ENCODE peak calls at places on chromosomes 1 and 21, in seven cellular contexts. O is fibroblast of lung; G is neural progenitor cell; C is CD8-positive, alpha-beta T cell; Y is adipocyte; I is NT2/D1; K is mucosa of descending colon. D is an unnamed sample. For H3K36me3, the result is how much of the 10 kb centered on the place peaks cover.

GRCh38 chr1:201795066-201795465 is 33.9 kb upstream of the IPO9 start:
- DNase-seq in O (peak), G (peak), C (no peak), Y (peak), I (no peak), K (no peak), D (peak)

GRCh38 chr1:33120436-33121231 is 39.7 kb downstream of the AZIN2 start:
- DNase-seq in O (no peak), G (no peak), C (no peak), Y (no peak), I (no peak), K (no peak), D (no peak)

GRCh38 chr1:220901906-220902305 is 22.7 kb downstream of the HLX start:
- DNase-seq in O (no peak), G (no peak), C (no peak), Y (peak), I (no peak), K (no peak), D (no peak)

GRCh38 chr1:54421101-54421504 is 14.9 kb upstream of the SSBP3 start:
- DNase-seq in O (no peak), G (no peak), C (no peak), Y (no peak), I (no peak), K (no peak), D (no peak)

GRCh38 chr21:43758132-43758619 is 17.9 kb downstream of the CSTB start:
- DNase-seq in O (peak), G (no peak), C (no peak), Y (peak), I (no peak), K (no peak), D (no peak)

GRCh38 chr1:228360533-228361313 is 45.9 kb downstream of the TRIM11 start:
- DNase-seq in O (no peak), G (no peak), C (peak), Y (no peak), I (no peak), K (peak), D (no peak)

GRCh38 chr1:110350360-110350759 is 11.2 kb downstream of the RBM15 start:
- DNase-seq in O (no peak), G (no peak), C (no peak), Y (no peak), I (no peak), K (no peak), D (no peak)

GRCh38 chr1:21546122-21546825 is 37.1 kb downstream of the ALPL start:
- DNase-seq in O (no peak), G (no peak), C (no peak), Y (no peak), I (no peak), K (no peak), D (peak)

GRCh38 chr1:158067651-158068050 is 74.2 kb downstream of the KIRREL1 start:
- DNase-seq in O (peak), G (peak), C (no peak), Y (peak), I (no peak), K (no peak), D (no peak)

GRCh38 chr1:17875171-17875881 is 120.2 kb downstream of the ACTL8 start:
- DNase-seq in O (peak), G (no peak), C (no peak), Y (no peak), I (no peak), K (no peak), D (no peak)

GRCh38 chr1:51990478-51990965 is at the start of gene RAB3B:
- DNase-seq in O (peak), G (peak), C (peak), Y (peak), I (peak), K (peak), D (peak)

GRCh38 chr1:153832293-153832692 is 57.1 kb downstream of the SLC27A3 start:
- DNase-seq in O (no peak), G (no peak), C (no peak), Y (no peak), I (no peak), K (no peak), D (no peak)

GRCh38 chr21:33949516-33950424 is 34.2 kb upstream of the ATP5PO start:
- DNase-seq in O (no peak), G (no peak), C (peak), Y (no peak), I (no peak), K (no peak), D (no peak)

GRCh38 chr1:177122461-177122860 is 42.1 kb downstream of the ASTN1 start:
- DNase-seq in O (no peak), G (no peak), C (no peak), Y (no peak), I (no peak), K (no peak), D (no peak)

GRCh38 chr1:36561365-36561731 is 78.6 kb upstream of the CSF3R start:
- DNase-seq in O (no peak), G (no peak), C (no peak), Y (no peak), I (no peak), K (no peak), D (no peak)

GRCh38 chr1:204248954-204249353 is 35.2 kb upstream of the GOLT1A start:
- DNase-seq in O (no peak), G (no peak), C (no peak), Y (no peak), I (no peak), K (no peak), D (no peak)

GRCh38 chr1:33692216-33693188 is 171.4 kb upstream of the HMGB4 start:
- DNase-seq in O (no peak), G (no peak), C (no peak), Y (no peak), I (no peak), K (no peak), D (no peak)

GRCh38 chr1:200139661-200140250 is 112.2 kb downstream of the NR5A2 start:
- DNase-seq in O (peak), G (peak), C (no peak), Y (peak), I (peak), K (no peak), D (peak)

GRCh38 chr1:225871374-225872074 is 10.7 kb downstream of the TMEM63A start:
- DNase-seq in O (no peak), G (no peak), C (no peak), Y (no peak), I (no peak), K (peak), D (no peak)

GRCh38 chr21:18782721-18783120 is 379.1 kb upstream of the TMPRSS15 start:
- DNase-seq in O (no peak), G (no peak), C (no peak), Y (no peak), I (no peak), K (no peak), D (no peak)

GRCh38 chr1:19328486-19328885 is 16.4 kb downstream of the SLC66A1 start:
- DNase-seq in O (no peak), G (no peak), C (no peak), Y (no peak), I (no peak), K (no peak), D (no peak)

GRCh38 chr1:68796888-68797287 is 300.0 kb upstream of the DEPDC1 start:
- DNase-seq in O (no peak), G (no peak), C (no peak), Y (no peak), I (no peak), K (no peak), D (no peak)

GRCh38 chr1:168467452-168467851 is 76.3 kb downstream of the XCL2 start:
- DNase-seq in O (no peak), G (no peak), C (no peak), Y (no peak), I (no peak), K (no peak), D (no peak)

GRCh38 chr1:21312407-21312992 is 22.2 kb upstream of the ECE1 start:
- DNase-seq in O (no peak), G (no peak), C (no peak), Y (no peak), I (no peak), K (no peak), D (no peak)

GRCh38 chr1:220527279-220528048 is 472 bp upstream of the MARK1 start:
- DNase-seq in O (no peak), G (peak), C (no peak), Y (peak), I (no peak), K (peak), D (peak)

GRCh38 chr21:17371470-17371869 is 141.4 kb upstream of the CXADR start:
- DNase-seq in O (peak), G (no peak), C (no peak), Y (peak), I (no peak), K (no peak), D (no peak)

GRCh38 chr1:97170296-97170695 is 448.7 kb downstream of the PTBP2 start:
- DNase-seq in O (no peak), G (no peak), C (no peak), Y (no peak), I (no peak), K (no peak), D (no peak)

GRCh38 chr1:151196292-151196800 is 2.0 kb upstream of the PIP5K1A start:
- DNase-seq in O (peak), G (peak), C (peak), Y (peak), I (no peak), K (no peak), D (peak)

GRCh38 chr1:94698341-94698740 is 121.8 kb upstream of the SLC44A3 start:
- DNase-seq in O (no peak), G (no peak), C (no peak), Y (peak), I (no peak), K (no peak), D (no peak)

GRCh38 chr21:40730051-40730760 is 116.8 kb downstream of the DSCAM start:
- DNase-seq in O (no peak), G (no peak), C (no peak), Y (no peak), I (no peak), K (no peak), D (no peak)

GRCh38 chr1:66251521-66251920 is 282.4 kb upstream of the SGIP1 start:
- DNase-seq in O (no peak), G (peak), C (no peak), Y (no peak), I (no peak), K (no peak), D (no peak)

GRCh38 chr1:164774819-164775654 is 216.1 kb downstream of the PBX1 start:
- DNase-seq in O (no peak), G (peak), C (no peak), Y (no peak), I (no peak), K (no peak), D (no peak)

GRCh38 chr1:242318140-242318539 is 206.4 kb downstream of the PLD5 start:
- DNase-seq in O (no peak), G (peak), C (no peak), Y (no peak), I (no peak), K (no peak), D (no peak)

GRCh38 chr1:27137544-27138075 is 17.3 kb downstream of the SLC9A1 start:
- DNase-seq in O (no peak), G (no peak), C (no peak), Y (peak), I (no peak), K (peak), D (no peak)

GRCh38 chr1:118186026-118186425 is 998 bp upstream of the SPAG17 start:
- DNase-seq in O (no peak), G (peak), C (no peak), Y (no peak), I (no peak), K (no peak), D (no peak)

GRCh38 chr1:118325545-118326225 is 140.7 kb upstream of the SPAG17 start:
- DNase-seq in O (no peak), G (no peak), C (no peak), Y (no peak), I (no peak), K (no peak), D (no peak)

DNA sequence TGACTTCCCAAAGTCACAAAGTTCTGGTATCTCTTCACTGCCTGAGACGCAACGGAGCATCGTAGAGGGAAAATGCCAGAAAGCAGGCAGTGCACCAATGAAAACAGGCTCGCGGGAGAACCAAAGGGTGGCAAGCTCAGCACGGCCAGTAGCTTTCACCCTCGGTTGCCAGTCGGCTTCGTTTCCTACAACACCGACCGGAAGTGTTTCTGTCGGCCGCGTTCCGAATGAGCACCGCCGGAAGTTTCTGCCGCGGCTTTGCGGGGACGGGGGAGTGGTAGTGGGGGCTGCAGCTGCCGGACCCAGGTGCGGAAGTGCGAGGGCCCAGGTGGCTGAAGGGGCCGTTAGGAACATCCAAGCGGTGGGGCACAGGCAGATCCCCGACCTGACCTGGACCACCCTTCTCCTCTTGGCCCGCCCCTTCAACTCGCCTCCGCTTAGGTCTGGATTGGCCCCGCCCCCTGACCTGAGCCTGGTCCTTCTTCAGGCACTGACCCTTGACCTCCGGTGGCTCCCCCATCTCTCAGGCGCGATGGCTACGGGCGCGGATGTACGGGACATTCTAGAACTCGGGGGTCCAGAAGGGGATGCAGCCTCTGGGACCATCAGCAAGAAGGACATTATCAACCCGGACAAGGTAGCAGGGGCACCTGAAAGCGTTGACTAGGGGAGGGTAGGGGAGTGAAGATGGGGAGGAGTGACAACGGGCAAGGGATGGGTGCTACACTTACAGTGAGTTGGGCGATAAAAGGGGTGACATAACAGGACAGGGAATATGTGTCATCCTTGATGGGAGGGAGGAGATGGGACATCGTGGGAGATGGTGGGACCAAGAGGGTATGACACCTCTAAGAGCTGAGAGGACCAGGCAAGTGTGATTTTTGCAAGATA is at the start of gene DMAP1:
- DNase-seq in O (peak), G (peak), C (peak), Y (peak), I (peak), K (peak), D (peak)
- H3K36me3 ChIP-seq in O (under half), G (under half), C (under half), Y (under half), I (under half), K (under half), D (under half)

GRCh38 chr1:31549807-31550620 is 26.3 kb upstream of the TINAGL1 start:
- DNase-seq in O (peak), G (no peak), C (no peak), Y (peak), I (no peak), K (no peak), D (no peak)

GRCh38 chr1:31548899-31549806 is 27.2 kb upstream of the TINAGL1 start:
- DNase-seq in O (peak), G (peak), C (peak), Y (peak), I (peak), K (peak), D (peak)

GRCh38 chr1:31551206-31551605 is 25.1 kb upstream of the TINAGL1 start:
- DNase-seq in O (no peak), G (no peak), C (no peak), Y (no peak), I (no peak), K (no peak), D (no peak)

GRCh38 chr1:31548518-31548898 is 27.8 kb upstream of the TINAGL1 start:
- DNase-seq in O (no peak), G (no peak), C (no peak), Y (no peak), I (no peak), K (peak), D (peak)

DNA sequence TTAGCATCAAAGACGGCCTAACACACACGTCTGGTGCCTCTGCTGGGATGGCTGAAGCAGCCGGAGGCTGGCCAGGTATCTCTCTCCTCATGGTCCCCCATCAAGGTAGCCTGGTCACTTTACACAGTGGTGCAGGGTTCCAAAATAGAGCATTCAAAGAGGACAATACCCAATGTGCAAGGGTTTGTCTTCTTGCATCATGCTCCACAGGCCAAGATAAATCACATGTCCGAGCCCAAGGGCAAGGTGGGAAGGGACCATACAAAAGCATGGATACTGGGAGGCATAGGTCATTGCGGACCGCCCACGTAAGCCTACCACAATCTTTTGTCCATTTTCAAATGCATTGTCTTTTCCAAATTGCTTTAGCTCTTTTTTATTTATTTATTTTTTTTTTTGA is 23.8 kb upstream of the TINAGL1 start:
- DNase-seq in O (no peak), G (no peak), C (no peak), Y (no peak), I (no peak), K (no peak), D (no peak)
- H3K36me3 ChIP-seq in O (under half), G (under half), C (under half), Y (under half), I (under half), K (under half), D (under half)

GRCh38 chr1:2519729-2520128 is 6.7 kb downstream of the PANK4 start:
- DNase-seq in O (no peak), G (no peak), C (no peak), Y (no peak), I (no peak), K (no peak), D (no peak)
- H3K36me3 ChIP-seq in O (under half), G (under half), C (half or more), Y (half or more), I (half or more), K (under half), D (under half)

GRCh38 chr1:9602794-9603167 is 14.1 kb downstream of the TMEM201 start:
- DNase-seq in O (no peak), G (no peak), C (no peak), Y (no peak), I (no peak), K (no peak), D (peak)
- H3K36me3 ChIP-seq in O (under half), G (under half), C (under half), Y (under half), I (half or more), K (under half), D (under half)

GRCh38 chr1:191589536-191589935 is 568.7 kb upstream of the RGS18 start:
- DNase-seq in O (no peak), G (no peak), C (no peak), Y (no peak), I (no peak), K (no peak), D (no peak)
- H3K36me3 ChIP-seq in O (under half), G (under half), C (under half), Y (under half), I (under half), K (under half), D (under half)